ENCODE peak calls at places on chromosomes 2 and 18, in eight cellular contexts. R is HFFc6, V is skeletal muscle cell, I is EL, Z is colonic mucosa, K is NCI-H460, L is EH, A is NCI-H2029 treated with DMSO at 0.1 percent for 48 hours. B is an unnamed sample.
A peak's percentile ranks its signal among the peaks of the same experiment; 100 is the strongest.

GRCh38 chr2:105488198-105488757 is 89.4 kb upstream of the FHL2 start:
- DNase-seq in R (no peak), V (no peak), I (no peak), Z (no peak), K (no peak), L (no peak), A (no peak), B (no peak)

GRCh38 chr2:46569766-46570165 is 90.4 kb downstream of the TMEM247 start:
- DNase-seq in R (no peak), V (no peak), I (no peak), Z (no peak), K (no peak), L (no peak), A (no peak), B (no peak)

GRCh38 chr2:163736433-163737168 is 793 bp upstream of the FIGN start:
- DNase-seq in R (no peak), V (no peak), I (peak; percentile 43), Z (peak; percentile 19), K (no peak), L (peak; percentile 32), A (no peak), B (peak; percentile 65)

GRCh38 chr2:100427627-100428258 is 10.3 kb upstream of the CHST10 start:
- DNase-seq in R (peak; percentile 23), V (peak; percentile 11), I (peak; percentile 24), Z (peak; percentile 55), K (peak; percentile 38), L (peak; percentile 49), A (peak; percentile 39), B (peak; percentile 54)

GRCh38 chr18:3653263-3653858 is 203.4 kb downstream of the TGIF1 start:
- DNase-seq in R (no peak), V (no peak), I (no peak), Z (no peak), K (no peak), L (no peak), A (no peak), B (no peak)

GRCh38 chr2:28436525-28437051 is 43.9 kb downstream of the FOSL2 start:
- DNase-seq in R (no peak), V (no peak), I (no peak), Z (peak; percentile 90), K (no peak), L (no peak), A (no peak), B (no peak)

GRCh38 chr2:119174216-119174992 is 15.9 kb upstream of the C1QL2 start:
- DNase-seq in R (no peak), V (no peak), I (no peak), Z (peak; percentile 51), K (peak; percentile 50), L (peak; percentile 31), A (peak; percentile 29), B (peak; percentile 84)

GRCh38 chr18:63542069-63542468 is at the start of gene SERPINB12:
- DNase-seq in R (no peak), V (no peak), I (no peak), Z (no peak), K (no peak), L (no peak), A (no peak), B (no peak)

GRCh38 chr18:9719421-9719981 is 11.4 kb downstream of the RAB31 start:
- DNase-seq in R (peak; percentile 89), V (peak; percentile 57), I (peak; percentile 91), Z (no peak), K (no peak), L (peak; percentile 88), A (no peak), B (no peak)

GRCh38 chr2:27860111-27860510 is 30.1 kb downstream of the RBKS start:
- DNase-seq in R (peak; percentile 76), V (peak; percentile 57), I (peak; percentile 74), Z (no peak), K (peak; percentile 41), L (peak; percentile 82), A (no peak), B (no peak)

GRCh38 chr18:22609642-22610041 is 191.9 kb upstream of the CTAGE1 start:
- DNase-seq in R (no peak), V (no peak), I (peak; percentile 16), Z (peak; percentile 57), K (no peak), L (peak; percentile 30), A (peak; percentile 26), B (no peak)

GRCh38 chr2:192574552-192574951 is 379.8 kb upstream of the TMEFF2 start:
- DNase-seq in R (no peak), V (no peak), I (no peak), Z (no peak), K (no peak), L (no peak), A (no peak), B (no peak)

GRCh38 chr18:50091495-50092249 is 103.3 kb downstream of the MYO5B start:
- DNase-seq in R (no peak), V (no peak), I (no peak), Z (peak; percentile 51), K (no peak), L (no peak), A (no peak), B (no peak)

GRCh38 chr2:218077464-218078216 is 8.6 kb downstream of the RUFY4 start:
- DNase-seq in R (no peak), V (no peak), I (no peak), Z (no peak), K (no peak), L (no peak), A (no peak), B (no peak)

GRCh38 chr2:236743623-236744280 is 174.1 kb downstream of the ACKR3 start:
- DNase-seq in R (peak; percentile 89), V (peak; percentile 93), I (peak; percentile 78), Z (no peak), K (no peak), L (peak; percentile 91), A (no peak), B (no peak)

GRCh38 chr2:203451686-203452085 is 83.4 kb downstream of the RAPH1 start:
- DNase-seq in R (no peak), V (no peak), I (peak; percentile 22), Z (no peak), K (no peak), L (peak; percentile 31), A (no peak), B (no peak)

GRCh38 chr18:23134780-23135678 is at the start of gene CABLES1:
- DNase-seq in R (peak; percentile 37), V (no peak), I (peak; percentile 64), Z (peak; percentile 68), K (peak; percentile 14), L (peak; percentile 63), A (peak; percentile 13), B (no peak)

GRCh38 chr2:33810046-33810835 is 211.1 kb upstream of the FAM98A start:
- DNase-seq in R (peak; percentile 41), V (no peak), I (peak; percentile 91), Z (no peak), K (no peak), L (peak; percentile 97), A (no peak), B (no peak)

GRCh38 chr2:145546091-145546490 is 1026.2 kb upstream of the ZEB2 start:
- DNase-seq in R (peak; percentile 20), V (no peak), I (peak; percentile 14), Z (no peak), K (no peak), L (peak; percentile 28), A (no peak), B (no peak)

GRCh38 chr2:172437419-172438063 is 10.2 kb downstream of the ITGA6 start:
- DNase-seq in R (no peak), V (no peak), I (no peak), Z (no peak), K (no peak), L (no peak), A (no peak), B (no peak)

GRCh38 chr2:18899725-18900124 is 310.4 kb upstream of the NT5C1B start:
- DNase-seq in R (no peak), V (no peak), I (no peak), Z (no peak), K (no peak), L (no peak), A (no peak), B (no peak)

GRCh38 chr2:236338495-236339184 is 74.4 kb upstream of the ASB18 start:
- DNase-seq in R (no peak), V (no peak), I (no peak), Z (no peak), K (no peak), L (peak; percentile 43), A (no peak), B (no peak)

GRCh38 chr2:46669016-46669415 is 189.7 kb downstream of the TMEM247 start:
- DNase-seq in R (no peak), V (no peak), I (no peak), Z (no peak), K (no peak), L (no peak), A (no peak), B (no peak)

GRCh38 chr2:100813527-100813926 is 6.4 kb upstream of the NPAS2 start:
- DNase-seq in R (peak; percentile 46), V (peak; percentile 54), I (no peak), Z (no peak), K (no peak), L (peak; percentile 78), A (no peak), B (no peak)

GRCh38 chr2:232512557-232512956 is 7.6 kb upstream of the PRSS56 start:
- DNase-seq in R (no peak), V (no peak), I (no peak), Z (no peak), K (no peak), L (no peak), A (no peak), B (no peak)